ENCODE peak calls at places on chromosomes 7 and 10, in five cellular contexts. I is tibial nerve, U is gastrocnemius medialis, Y is cardiac muscle cell, M is heart left ventricle. O is an unnamed sample. For H3K9me3, the result is how much of the 10 kb centered on the place peaks cover.

GRCh38 chr7:101953248-101953819 is 135.9 kb downstream of the CUX1 start:
- DNase-seq in I (no peak), U (peak), Y (peak), M (no peak), O (no peak)

GRCh38 chr7:70434376-70434775 is 697.6 kb upstream of the GALNT17 start:
- DNase-seq in I (no peak), U (no peak), Y (no peak), M (no peak), O (no peak)

GRCh38 chr10:11264481-11265044 is 246.9 kb downstream of the CELF2 start:
- DNase-seq in I (no peak), U (no peak), Y (no peak), M (no peak), O (no peak)

GRCh38 chr10:30114871-30115270 is 55.5 kb upstream of the JCAD start:
- DNase-seq in I (no peak), U (no peak), Y (peak), M (no peak), O (no peak)

GRCh38 chr10:122291739-122292138 is 20.6 kb downstream of the BTBD16 start:
- DNase-seq in I (no peak), U (no peak), Y (no peak), M (no peak), O (no peak)

GRCh38 chr7:150631084-150631824 is 931 bp downstream of the GIMAP6 start:
- DNase-seq in I (no peak), U (peak), Y (no peak), M (peak), O (peak)

GRCh38 chr10:43683451-43684197 is 34.9 kb upstream of the ZNF32 start:
- DNase-seq in I (no peak), U (no peak), Y (no peak), M (no peak), O (no peak)

GRCh38 chr7:116327751-116328150 is 117.4 kb downstream of the TES start:
- DNase-seq in I (no peak), U (no peak), Y (peak), M (no peak), O (no peak)

GRCh38 chr10:110500515-110500905 is 2.8 kb downstream of the DUSP5 start:
- DNase-seq in I (no peak), U (no peak), Y (peak), M (peak), O (no peak)

GRCh38 chr10:33612551-33612950 is 278.1 kb upstream of the NRP1 start:
- DNase-seq in I (peak), U (no peak), Y (peak), M (no peak), O (no peak)

GRCh38 chr7:84548366-84549085 is 353.9 kb upstream of the SEMA3A start:
- DNase-seq in I (no peak), U (no peak), Y (peak), M (no peak), O (no peak)

GRCh38 chr7:106603300-106603699 is 57.7 kb downstream of the CCDC71L start:
- DNase-seq in I (no peak), U (no peak), Y (no peak), M (no peak), O (no peak)

GRCh38 chr7:3244241-3244814 is 56.7 kb upstream of the SDK1 start:
- DNase-seq in I (no peak), U (no peak), Y (peak), M (no peak), O (no peak)

GRCh38 chr7:79063019-79063698 is 390.3 kb downstream of the MAGI2 start:
- DNase-seq in I (no peak), U (no peak), Y (no peak), M (no peak), O (no peak)

GRCh38 chr10:33291053-33291592 is 43.3 kb downstream of the NRP1 start:
- DNase-seq in I (no peak), U (no peak), Y (peak), M (no peak), O (no peak)

GRCh38 chr7:14332155-14332554 is 342.7 kb upstream of the ETV1 start:
- DNase-seq in I (no peak), U (no peak), Y (peak), M (peak), O (no peak)

GRCh38 chr10:86960003-86960862 is 1.8 kb downstream of the SNCG start:
- DNase-seq in I (no peak), U (no peak), Y (peak), M (peak), O (peak)

GRCh38 chr10:104391150-104391968 is 37.7 kb downstream of the CFAP58 start:
- DNase-seq in I (no peak), U (no peak), Y (peak), M (no peak), O (no peak)

GRCh38 chr7:41576176-41576575 is 126.7 kb downstream of the INHBA start:
- DNase-seq in I (no peak), U (no peak), Y (no peak), M (no peak), O (no peak)

GRCh38 chr7:132261296-132261695 is 315.0 kb downstream of the PLXNA4 start:
- DNase-seq in I (no peak), U (no peak), Y (no peak), M (no peak), O (no peak)

GRCh38 chr10:121070257-121070656 is 219.1 kb downstream of the WDR11 start:
- DNase-seq in I (no peak), U (no peak), Y (peak), M (no peak), O (no peak)

GRCh38 chr7:98406827-98407226 is 5.9 kb upstream of the BAIAP2L1 start:
- DNase-seq in I (no peak), U (no peak), Y (no peak), M (no peak), O (no peak)

GRCh38 chr7:5510426-5511045 is 86.9 kb upstream of the TNRC18 start:
- DNase-seq in I (no peak), U (no peak), Y (no peak), M (no peak), O (no peak)

GRCh38 chr10:61869772-61870520 is 31.6 kb upstream of the ARID5B start:
- DNase-seq in I (no peak), U (no peak), Y (peak), M (no peak), O (no peak)

GRCh38 chr7:73451780-73452398 is 18.3 kb downstream of the FZD9 start:
- DNase-seq in I (peak), U (no peak), Y (peak), M (no peak), O (peak)

GRCh38 chr10:122149607-122150505 is 121.2 kb upstream of the BTBD16 start:
- DNase-seq in I (no peak), U (no peak), Y (no peak), M (no peak), O (no peak)

GRCh38 chr7:135933509-135934188 is 43.5 kb downstream of the MTPN start:
- DNase-seq in I (no peak), U (no peak), Y (no peak), M (no peak), O (no peak)

GRCh38 chr10:49739426-49739825 is 22.7 kb downstream of the OGDHL start:
- DNase-seq in I (no peak), U (no peak), Y (no peak), M (no peak), O (no peak)

GRCh38 chr7:80450621-80451308 is 61.1 kb downstream of the GNAT3 start:
- DNase-seq in I (no peak), U (no peak), Y (peak), M (no peak), O (no peak)

GRCh38 chr10:126204320-126204719 is 184.0 kb downstream of the ADAM12 start:
- DNase-seq in I (no peak), U (no peak), Y (no peak), M (no peak), O (no peak)

GRCh38 chr7:157517782-157518513 is 181.1 kb downstream of the DNAJB6 start:
- DNase-seq in I (no peak), U (no peak), Y (no peak), M (no peak), O (no peak)

GRCh38 chr7:157520249-157520648 is 183.4 kb downstream of the DNAJB6 start:
- DNase-seq in I (no peak), U (no peak), Y (no peak), M (no peak), O (no peak)

GRCh38 chr7:157518514-157519175 is 181.8 kb downstream of the DNAJB6 start:
- DNase-seq in I (no peak), U (no peak), Y (no peak), M (no peak), O (no peak)

GRCh38 chr7:157519798-157520244 is 183.0 kb downstream of the DNAJB6 start:
- DNase-seq in I (no peak), U (no peak), Y (no peak), M (no peak), O (no peak)

GRCh38 chr7:157519246-157519645 is 182.4 kb downstream of the DNAJB6 start:
- DNase-seq in I (no peak), U (no peak), Y (no peak), M (no peak), O (no peak)
- H3K9me3 ChIP-seq in I (under half), U (under half), Y (under half), M (under half), O (under half)

GRCh38 chr10:6233725-6234277 is 31.1 kb downstream of the PFKFB3 start:
- DNase-seq in I (no peak), U (no peak), Y (no peak), M (no peak), O (no peak)
- H3K27ac ChIP-seq in I (no peak), U (no peak), Y (peak), M (no peak), O (no peak)

GRCh38 chr10:125056161-125057132 is 103.9 kb downstream of the CTBP2 start:
- DNase-seq in I (no peak), U (no peak), Y (no peak), M (no peak), O (no peak)
- H3K4me3 ChIP-seq in I (no peak), U (no peak), Y (no peak), M (no peak), O (no peak)

GRCh38 chr7:105493928-105494325 is 28.1 kb downstream of the PUS7 start:
- DNase-seq in I (no peak), U (no peak), Y (peak), M (no peak), O (no peak)

GRCh38 chr7:105496501-105496900 is 25.6 kb downstream of the PUS7 start:
- DNase-seq in I (no peak), U (no peak), Y (peak), M (no peak), O (no peak)

GRCh38 chr7:105493196-105493927 is 28.7 kb downstream of the PUS7 start:
- DNase-seq in I (no peak), U (no peak), Y (no peak), M (no peak), O (no peak)

GRCh38 chr7:105502173-105502572 is 19.9 kb downstream of the PUS7 start:
- DNase-seq in I (no peak), U (no peak), Y (no peak), M (no peak), O (no peak)

DNA sequence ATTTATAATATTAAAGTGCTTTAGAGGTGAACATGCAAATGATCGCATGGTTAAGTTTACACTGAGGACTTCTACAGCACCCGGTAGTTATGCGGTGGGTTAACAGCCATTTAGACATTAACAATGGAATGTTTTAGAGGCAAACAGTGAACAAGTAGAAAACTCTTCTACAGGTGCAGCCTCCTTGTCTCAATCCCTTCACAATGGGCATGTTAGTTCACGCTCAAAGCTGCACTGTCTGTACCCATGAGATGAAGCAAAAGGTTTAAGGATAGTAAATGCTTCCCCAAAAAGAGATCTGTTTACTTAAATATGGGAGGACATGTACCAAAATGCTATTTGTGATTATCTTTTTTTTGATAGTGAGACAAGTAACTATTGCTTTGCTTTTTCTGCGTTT is 25.1 kb downstream of the PUS7 start:
- DNase-seq in I (no peak), U (no peak), Y (no peak), M (no peak), O (no peak)
- H3K9me3 ChIP-seq in I (under half), U (under half), Y (under half), M (under half), O (under half)

O was measured in naive thymus-derived CD4-positive, alpha-beta T cell.